ENCODE peak calls at places on chromosomes 1 and 21, in four cellular contexts. A is adrenal gland, B is HCT116, R is heart left ventricle. V is an unnamed sample.

GRCh38 chr1:185069202-185069601 is 23.8 kb downstream of the RNF2 start:
- DNase-seq in B (no peak), R (no peak), A (no peak), V (peak)

GRCh38 chr1:160438320-160438918 is 38.1 kb downstream of the VANGL2 start:
- DNase-seq in R (no peak), A (no peak), B (no peak), V (no peak)

GRCh38 chr1:179807691-179808485 is 64.8 kb downstream of the FAM163A start:
- DNase-seq in B (no peak), A (peak), R (no peak), V (no peak)

GRCh38 chr1:209844695-209845404 is 17.1 kb downstream of the UTP25 start:
- DNase-seq in B (no peak), R (no peak), A (no peak), V (no peak)

GRCh38 chr1:146021622-146022402 is at the start of gene HJV:
- DNase-seq in B (no peak), R (peak), A (no peak), V (no peak)

GRCh38 chr1:201495447-201496295 is 11.3 kb downstream of the CSRP1 start:
- DNase-seq in B (no peak), R (peak), A (peak), V (no peak)

GRCh38 chr1:27538793-27539192 is 48.8 kb upstream of the WASF2 start:
- DNase-seq in R (no peak), A (no peak), B (no peak), V (no peak)

GRCh38 chr21:37562920-37563640 is 196.5 kb downstream of the DYRK1A start:
- DNase-seq in R (no peak), A (peak), B (no peak), V (no peak)

GRCh38 chr21:35328856-35329455 is 279.9 kb upstream of the RUNX1 start:
- DNase-seq in A (no peak), B (no peak), R (no peak), V (no peak)

GRCh38 chr21:27674037-27674436 is 707.1 kb upstream of the ADAMTS5 start:
- DNase-seq in R (no peak), B (no peak), A (no peak), V (no peak)

GRCh38 chr1:112536561-112536960 is 27.8 kb downstream of the WNT2B start:
- DNase-seq in R (no peak), A (no peak), B (no peak), V (no peak)

GRCh38 chr1:205631010-205631726 is 643 bp downstream of the ELK4 start:
- DNase-seq in B (peak), A (peak), R (peak), V (peak)

GRCh38 chr21:26096972-26097371 is 73.6 kb downstream of the APP start:
- DNase-seq in B (no peak), R (no peak), A (no peak), V (no peak)

GRCh38 chr21:45078877-45079281 is 4.5 kb downstream of the ADARB1 start:
- DNase-seq in A (peak), B (no peak), R (no peak), V (no peak)

GRCh38 chr1:229408458-229409037 is 25.3 kb downstream of the ACTA1 start:
- DNase-seq in A (peak), R (peak), B (no peak), V (no peak)

GRCh38 chr21:42545317-42545716 is 31.7 kb downstream of the SLC37A1 start:
- DNase-seq in A (no peak), B (no peak), R (no peak), V (peak)

GRCh38 chr1:67850151-67850551 is 16.9 kb upstream of the GNG12 start:
- DNase-seq in B (peak), A (peak), R (no peak), V (peak)

GRCh38 chr1:246971322-246971721 is 36.5 kb downstream of the ZNF695 start:
- DNase-seq in A (peak), R (peak), B (no peak), V (peak)

GRCh38 chr1:220894025-220894923 is 15.0 kb downstream of the HLX start:
- DNase-seq in A (no peak), B (no peak), R (no peak), V (no peak)

GRCh38 chr1:221316491-221317056 is 425.3 kb downstream of the DUSP10 start:
- DNase-seq in B (no peak), A (no peak), R (no peak), V (no peak)

GRCh38 chr1:89894210-89894668 is 73.4 kb downstream of the LRRC8D start:
- DNase-seq in A (no peak), B (no peak), R (no peak), V (peak)

GRCh38 chr1:53376041-53376461 is 48.2 kb upstream of the LRP8 start:
- DNase-seq in R (peak), B (no peak), A (no peak), V (no peak)

GRCh38 chr1:221166162-221166500 is 286.9 kb downstream of the HLX start:
- DNase-seq in A (no peak), R (no peak), B (no peak), V (no peak)

GRCh38 chr21:46079357-46080170 is 18.3 kb upstream of the COL6A2 start:
- DNase-seq in B (no peak), R (no peak), A (no peak), V (no peak)

GRCh38 chr1:18703041-18703621 is 72.5 kb downstream of the PAX7 start:
- DNase-seq in A (no peak), B (peak), R (no peak), V (no peak)

GRCh38 chr21:41322496-41323382 is 6.1 kb downstream of the FAM3B start:
- DNase-seq in A (no peak), B (no peak), R (no peak), V (no peak)

GRCh38 chr1:2300004-2300771 is 72.1 kb downstream of the SKI start:
- DNase-seq in A (no peak), B (no peak), R (no peak), V (peak)

GRCh38 chr1:19400189-19400588 is 85.2 kb downstream of the CAPZB start:
- DNase-seq in A (no peak), B (no peak), R (no peak), V (no peak)

GRCh38 chr1:2112280-2112701 is 62.1 kb downstream of the PRKCZ start:
- DNase-seq in R (no peak), A (no peak), B (no peak), V (no peak)

GRCh38 chr1:12511128-12511484 is 106.9 kb downstream of the DHRS3 start:
- DNase-seq in R (no peak), B (no peak), A (no peak), V (no peak)

GRCh38 chr1:89460348-89460747 is 64.3 kb upstream of the LRRC8B start:
- DNase-seq in R (no peak), A (no peak), B (no peak), V (no peak)

GRCh38 chr21:26732442-26733221 is 112.6 kb downstream of the ADAMTS1 start:
- DNase-seq in R (peak), B (no peak), A (peak), V (peak)

GRCh38 chr1:154741327-154741726 is 128.8 kb downstream of the KCNN3 start:
- DNase-seq in A (no peak), R (no peak), B (no peak), V (no peak)

GRCh38 chr1:33161061-33161681 is 20.7 kb downstream of the TRIM62 start:
- DNase-seq in R (peak), B (no peak), A (peak), V (no peak)

GRCh38 chr1:93328809-93329477 is 16.8 kb upstream of the DR1 start:
- DNase-seq in B (no peak), A (no peak), R (no peak), V (no peak)

GRCh38 chr21:38839683-38840286 is 34.1 kb downstream of the ETS2 start:
- DNase-seq in R (no peak), B (peak), A (no peak), V (no peak)

GRCh38 chr1:175527773-175528172 is 215.6 kb downstream of the TNR start:
- DNase-seq in R (no peak), B (no peak), A (no peak), V (no peak)

GRCh38 chr1:6727535-6727934 is 25.9 kb upstream of the DNAJC11 start:
- DNase-seq in A (peak), B (peak), R (peak), V (peak)

GRCh38 chr1:210397252-210397651 is 68.5 kb downstream of the HHAT start:
- DNase-seq in R (no peak), A (no peak), B (no peak), V (no peak)

DNA sequence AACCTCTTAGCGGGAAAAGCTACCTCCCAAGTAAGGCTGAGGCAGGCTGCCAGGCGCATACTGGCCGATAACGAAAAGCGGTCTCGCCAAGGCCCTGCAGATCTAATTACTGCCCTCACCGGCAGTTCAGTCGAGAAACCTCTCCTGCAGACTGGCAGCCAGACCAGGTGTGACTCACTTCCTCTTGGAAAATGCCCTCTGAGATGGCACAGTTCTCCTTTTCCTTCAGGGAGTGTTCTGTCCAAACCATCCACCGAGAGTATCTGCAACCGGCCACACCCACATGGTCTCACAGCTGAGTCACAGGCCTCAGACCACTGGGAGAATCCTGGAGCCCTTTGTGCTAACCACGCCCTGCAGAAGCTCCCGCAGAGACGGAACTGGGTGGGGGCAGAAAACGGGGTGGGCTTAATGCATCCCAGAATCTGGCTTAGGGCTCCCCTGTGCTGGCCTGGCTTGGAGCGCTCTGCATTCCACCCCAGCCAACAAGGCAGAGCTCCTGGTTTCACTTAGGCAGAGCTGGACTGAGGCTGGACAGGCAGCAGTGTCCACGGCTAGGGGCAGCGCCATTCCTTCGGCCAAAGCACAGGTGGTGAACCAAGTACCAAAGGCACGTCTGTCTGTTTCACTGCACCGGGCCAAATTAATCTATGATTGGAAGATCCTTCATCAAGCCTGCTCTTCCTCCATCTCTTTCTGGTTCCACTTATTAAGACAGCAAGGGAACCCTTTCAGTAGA is 1.1 kb downstream of the S100A10 start:
- DNase-seq in R (peak), B (peak), A (peak), V (peak)
- TF ChIP-seq POLR2A in R (no peak), B (peak), A (no peak), V (no peak)

GRCh38 chr1:24351247-24351646 is 32.1 kb downstream of the GRHL3 start:
- DNase-seq in A (no peak), R (no peak), B (no peak), V (no peak)
- TF ChIP-seq POLR2A in A (no peak), R (no peak), B (no peak), V (no peak)

GRCh38 chr1:207952617-207953542 is 42.0 kb upstream of the CD34 start:
- DNase-seq in B (no peak), R (no peak), A (no peak), V (no peak)
- TF ChIP-seq POLR2A in B (no peak), R (no peak), A (no peak), V (no peak)

GRCh38 chr1:31065310-31066217 is at the start of gene PUM1:
- DNase-seq in B (peak), R (peak), A (peak), V (peak)
- TF ChIP-seq POLR2A in B (peak), R (no peak), A (peak), V (peak)

DNA sequence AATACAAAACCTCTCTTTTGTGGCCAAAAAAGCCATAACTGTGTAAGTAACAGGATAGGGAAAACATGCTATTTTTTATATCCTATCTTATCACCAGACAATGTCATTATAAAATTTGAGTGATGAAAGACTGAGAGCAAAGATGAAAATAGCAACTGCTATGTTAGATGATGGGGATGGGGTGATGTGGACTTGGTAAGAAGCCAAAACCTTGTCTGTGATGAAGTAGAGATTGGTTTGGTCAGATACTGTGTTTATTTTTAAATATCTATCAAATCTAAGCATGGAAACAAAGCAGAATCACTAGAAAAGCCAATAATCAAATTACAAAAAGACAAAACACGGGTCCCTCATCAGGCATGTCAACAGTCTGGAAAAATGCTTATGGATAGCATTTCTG is 631.1 kb upstream of the NR5A2 start:
- DNase-seq in A (no peak), B (no peak), R (no peak), V (no peak)
- TF ChIP-seq POLR2A in A (no peak), B (no peak), R (no peak), V (no peak)

GRCh38 chr1:244863491-244864252 is 671 bp downstream of the HNRNPU start:
- DNase-seq in R (peak), B (no peak), A (no peak), V (peak)
- TF ChIP-seq POLR2A in R (no peak), B (no peak), A (no peak), V (no peak)

DNA sequence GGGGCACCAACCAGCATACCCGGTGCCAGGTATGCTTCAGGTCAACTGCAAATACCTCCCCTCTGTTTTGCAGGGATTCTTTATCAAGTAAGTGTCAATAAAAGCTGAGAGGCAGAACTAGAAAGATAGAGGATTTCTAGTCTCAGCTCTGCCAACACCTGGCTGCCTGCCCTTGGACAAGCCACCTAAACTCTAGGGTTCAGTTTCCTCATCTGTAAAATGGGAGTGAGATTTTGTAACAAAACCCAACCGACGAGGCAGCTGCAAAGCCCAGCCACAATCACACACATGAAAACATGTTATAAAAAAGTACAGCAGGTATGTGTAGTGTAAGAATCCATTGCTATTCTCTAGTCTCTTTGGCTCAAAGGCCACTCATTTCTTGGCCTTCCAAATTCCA is 8.2 kb downstream of the SSBP3 start:
- DNase-seq in A (no peak), R (no peak), B (no peak), V (no peak)
- TF ChIP-seq POLR2A in A (no peak), R (no peak), B (no peak), V (no peak)

GRCh38 chr21:43864313-43864805 is 664 bp upstream of the AGPAT3 start:
- DNase-seq in B (peak), A (peak), R (peak), V (peak)
- TF ChIP-seq POLR2A in B (peak), A (no peak), R (no peak), V (peak)

V was measured in erythroblast.